ENCODE peak calls at places on chromosomes 12 and 14, in seven cellular contexts. E is H1, X is K562, W is HCT116, S is SK-N-SH, Z is HepG2, I is GM12878. R is an unnamed sample.

GRCh38 chr12:76201758-76202157 is 117.3 kb upstream of the NAP1L1 start:
- DNase-seq in E (no peak), X (no peak), W (no peak), S (no peak), Z (no peak), I (no peak), R (no peak)

GRCh38 chr14:38502241-38502640 is 246.3 kb upstream of the CLEC14A start:
- DNase-seq in E (no peak), X (no peak), W (no peak), S (no peak), Z (no peak), I (no peak), R (no peak)

GRCh38 chr12:510071-510825 is 50.5 kb downstream of the B4GALNT3 start:
- DNase-seq in E (peak), X (no peak), W (no peak), S (peak), Z (no peak), I (no peak), R (peak)

GRCh38 chr12:16492820-16493797 is 112.9 kb downstream of the LMO3 start:
- DNase-seq in E (no peak), X (no peak), W (no peak), S (no peak), Z (peak), I (no peak), R (no peak)

GRCh38 chr12:88029093-88029665 is at the start of gene C12orf50:
- DNase-seq in E (no peak), X (no peak), W (no peak), S (no peak), Z (no peak), I (no peak), R (no peak)

GRCh38 chr12:16086462-16086861 is 175.3 kb downstream of the DERA start:
- DNase-seq in E (no peak), X (no peak), W (no peak), S (no peak), Z (peak), I (no peak), R (no peak)

GRCh38 chr14:98014851-98015615 is 1217.9 kb downstream of the VRK1 start:
- DNase-seq in E (no peak), X (no peak), W (no peak), S (no peak), Z (no peak), I (no peak), R (no peak)

GRCh38 chr12:101209319-101210302 is at the start of gene SLC5A8:
- DNase-seq in E (no peak), X (no peak), W (no peak), S (no peak), Z (no peak), I (no peak), R (no peak)

GRCh38 chr12:54053625-54054441 is at the start of gene HOXC4:
- DNase-seq in E (no peak), X (no peak), W (no peak), S (peak), Z (no peak), I (no peak), R (no peak)

GRCh38 chr14:102145395-102145794 is 5.7 kb downstream of the WDR20 start:
- DNase-seq in E (no peak), X (no peak), W (no peak), S (no peak), Z (no peak), I (no peak), R (no peak)

GRCh38 chr12:94954029-94954685 is 49.3 kb downstream of the NDUFA12 start:
- DNase-seq in E (no peak), X (peak), W (peak), S (no peak), Z (no peak), I (no peak), R (no peak)

GRCh38 chr14:69321601-69322330 is 61.8 kb downstream of the GALNT16 start:
- DNase-seq in E (no peak), X (no peak), W (no peak), S (no peak), Z (no peak), I (no peak), R (no peak)

GRCh38 chr12:106023034-106023433 is 115.7 kb downstream of the NUAK1 start:
- DNase-seq in E (no peak), X (no peak), W (no peak), S (no peak), Z (no peak), I (no peak), R (no peak)

GRCh38 chr12:89016970-89017778 is 335.1 kb downstream of the DUSP6 start:
- DNase-seq in E (no peak), X (peak), W (peak), S (peak), Z (peak), I (no peak), R (peak)

GRCh38 chr12:111076611-111077451 is 156.5 kb upstream of the MYL2 start:
- DNase-seq in E (no peak), X (no peak), W (no peak), S (no peak), Z (peak), I (no peak), R (no peak)

GRCh38 chr14:62824086-62824485 is 221.2 kb downstream of the KCNH5 start:
- DNase-seq in E (no peak), X (no peak), W (no peak), S (no peak), Z (no peak), I (no peak), R (no peak)

DNA sequence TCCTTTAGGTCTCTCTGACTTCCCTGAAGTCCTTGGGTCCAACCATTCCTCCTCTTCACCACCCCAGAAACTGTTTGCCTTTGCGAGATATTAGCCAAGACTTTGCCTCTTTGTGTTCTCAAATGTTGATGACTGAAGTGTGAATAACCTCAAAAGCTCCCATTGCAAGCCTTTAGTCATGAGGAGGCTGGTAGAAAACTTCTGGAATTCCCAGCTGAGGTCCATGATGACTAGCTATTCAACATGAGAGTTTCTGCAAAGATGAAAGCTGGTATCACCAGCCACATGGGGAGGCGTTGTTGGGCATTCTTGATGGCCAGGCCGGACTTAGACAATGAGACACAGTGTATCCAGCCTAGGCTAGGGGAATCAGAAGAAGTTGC is 111.7 kb downstream of the TBX5 start:
- DNase-seq in E (no peak), X (no peak), W (no peak), S (no peak), Z (no peak), I (no peak), R (no peak)
- TF ChIP-seq JUND in E (no peak), X (no peak), W (no peak), S (no peak), Z (no peak), I (no peak), R (no peak)

GRCh38 chr12:46920503-46920902 is 94.7 kb upstream of the SLC38A4 start:
- DNase-seq in E (no peak), X (no peak), W (no peak), S (no peak), Z (no peak), I (no peak), R (no peak)
- TF ChIP-seq JUND in E (no peak), X (no peak), W (no peak), S (peak), Z (no peak), I (no peak), R (no peak)

GRCh38 chr14:22189873-22190272 is 399.2 kb downstream of the DAD1 start:
- DNase-seq in E (no peak), X (no peak), W (no peak), S (no peak), Z (no peak), I (no peak), R (no peak)

GRCh38 chr14:22190411-22191191 is 398.4 kb downstream of the DAD1 start:
- DNase-seq in E (no peak), X (no peak), W (no peak), S (no peak), Z (no peak), I (no peak), R (no peak)

GRCh38 chr14:22194669-22195068 is 394.4 kb downstream of the DAD1 start:
- DNase-seq in E (no peak), X (no peak), W (no peak), S (no peak), Z (no peak), I (no peak), R (no peak)
- TF ChIP-seq JUND in E (no peak), X (no peak), W (no peak), S (no peak), Z (no peak), I (no peak), R (no peak)

DNA sequence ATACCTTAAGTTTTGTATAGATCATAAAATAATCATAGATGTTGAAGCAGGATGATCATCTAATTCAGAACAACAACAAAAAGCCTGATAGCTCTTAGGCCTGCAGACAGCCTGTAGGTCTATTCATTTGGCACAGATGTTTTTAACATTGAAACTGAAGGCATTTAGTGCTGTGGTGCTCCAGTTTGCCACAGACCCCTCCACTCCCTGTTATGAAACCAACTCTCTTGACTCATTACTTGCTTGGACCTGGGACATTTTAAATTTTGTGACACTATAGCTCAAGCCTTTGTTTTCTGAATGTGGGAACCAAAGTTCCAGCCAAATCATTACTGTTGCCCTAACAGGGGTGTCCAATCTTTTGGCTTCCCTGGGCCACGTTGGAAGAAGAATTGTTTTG is 9.1 kb downstream of the PRKCH start:
- DNase-seq in E (no peak), X (no peak), W (no peak), S (no peak), Z (no peak), I (no peak), R (no peak)
- TF ChIP-seq JUND in E (no peak), X (no peak), W (no peak), S (no peak), Z (no peak), I (no peak), R (no peak)

GRCh38 chr12:118778077-118778476 is 203.3 kb upstream of the SRRM4 start:
- DNase-seq in E (no peak), X (no peak), W (no peak), S (no peak), Z (no peak), I (no peak), R (no peak)

GRCh38 chr12:118777550-118777949 is 203.8 kb upstream of the SRRM4 start:
- DNase-seq in E (no peak), X (no peak), W (no peak), S (no peak), Z (no peak), I (no peak), R (no peak)

GRCh38 chr12:118773956-118774723 is 207.2 kb upstream of the SRRM4 start:
- DNase-seq in E (peak), X (no peak), W (no peak), S (peak), Z (no peak), I (no peak), R (no peak)
- TF ChIP-seq JUND in E (no peak), X (no peak), W (no peak), S (no peak), Z (no peak), I (no peak), R (no peak)

GRCh38 chr14:73833530-73834257 is 17.9 kb upstream of the PTGR2 start:
- DNase-seq in E (no peak), X (no peak), W (no peak), S (no peak), Z (peak), I (no peak), R (peak)
- TF ChIP-seq JUND in E (no peak), X (no peak), W (no peak), S (no peak), Z (no peak), I (no peak), R (no peak)

GRCh38 chr12:120980800-120981368 is 2.5 kb downstream of the HNF1A start:
- DNase-seq in E (no peak), X (no peak), W (no peak), S (no peak), Z (no peak), I (no peak), R (no peak)
- TF ChIP-seq JUND in E (no peak), X (no peak), W (no peak), S (no peak), Z (no peak), I (no peak), R (no peak)

GRCh38 chr12:124576061-124576650 is 8.7 kb upstream of the NCOR2 start:
- DNase-seq in E (no peak), X (no peak), W (no peak), S (no peak), Z (no peak), I (no peak), R (no peak)

GRCh38 chr12:124578854-124579253 is 11.4 kb upstream of the NCOR2 start:
- DNase-seq in E (no peak), X (no peak), W (no peak), S (no peak), Z (no peak), I (no peak), R (no peak)

GRCh38 chr12:124577986-124578385 is 10.6 kb upstream of the NCOR2 start:
- DNase-seq in E (no peak), X (no peak), W (no peak), S (no peak), Z (no peak), I (no peak), R (no peak)

GRCh38 chr12:124578445-124578844 is 11.0 kb upstream of the NCOR2 start:
- DNase-seq in E (no peak), X (no peak), W (no peak), S (no peak), Z (no peak), I (no peak), R (no peak)

DNA sequence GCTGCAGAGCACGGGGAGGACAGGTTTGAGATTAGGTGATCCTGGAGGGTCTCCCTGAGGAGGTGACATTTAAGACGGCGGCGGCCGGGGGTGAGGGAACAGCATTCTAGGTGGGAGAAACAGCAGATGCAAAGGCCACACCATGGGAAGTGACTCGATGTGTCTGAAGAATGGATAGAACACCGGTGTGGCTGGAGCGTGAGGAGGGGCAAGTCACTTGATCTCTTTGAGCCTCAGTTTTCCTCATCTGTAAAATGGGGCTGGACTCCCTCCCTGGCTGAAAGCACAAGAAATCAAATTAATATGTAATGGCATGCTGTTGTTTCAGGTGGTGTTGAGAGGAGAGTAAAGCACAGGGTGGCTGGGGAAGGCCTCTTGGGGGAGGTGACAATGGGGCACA is 10.0 kb upstream of the NCOR2 start:
- DNase-seq in E (no peak), X (no peak), W (no peak), S (no peak), Z (no peak), I (no peak), R (no peak)
- TF ChIP-seq JUND in E (no peak), X (no peak), W (no peak), S (no peak), Z (no peak), I (no peak), R (no peak)

DNA sequence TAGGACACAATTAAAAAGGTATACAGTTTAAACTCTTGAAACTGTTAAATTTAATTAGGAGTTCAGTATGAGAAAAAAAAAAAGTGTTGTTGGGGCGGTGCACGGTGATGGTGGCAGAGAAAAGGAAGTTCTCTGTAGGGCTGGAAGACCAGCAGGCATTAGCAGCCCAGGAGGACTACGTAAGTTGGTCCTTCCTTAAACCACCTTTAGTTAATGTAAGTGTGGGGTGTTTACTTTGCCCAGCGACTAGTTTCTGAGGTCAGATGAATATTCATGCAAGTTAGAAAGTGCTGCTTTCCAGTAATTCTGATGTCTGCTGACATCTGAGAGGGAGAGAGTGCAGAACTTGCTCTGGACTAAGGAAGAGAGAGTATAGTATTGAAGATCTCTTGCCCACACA is 54.9 kb downstream of the NKX2-1 start:
- DNase-seq in E (no peak), X (no peak), W (no peak), S (no peak), Z (no peak), I (no peak), R (no peak)
- TF ChIP-seq JUND in E (no peak), X (no peak), W (no peak), S (no peak), Z (no peak), I (no peak), R (no peak)

GRCh38 chr12:130579231-130579630 is 136.9 kb downstream of the RIMBP2 start:
- DNase-seq in E (no peak), X (no peak), W (no peak), S (no peak), Z (no peak), I (no peak), R (no peak)
- TF ChIP-seq JUND in E (no peak), X (no peak), W (no peak), S (no peak), Z (no peak), I (no peak), R (no peak)

R was measured in T47D.